ENCODE peak calls at places on chromosomes 7 and 10, in seven cellular contexts. J is Peyer's patch, Y is astrocyte, M is PC-3, B is cardiac muscle cell, S is adrenal gland, P is tibial nerve. W is an unnamed sample.

GRCh38 chr10:84590794-84591193 is 262.4 kb downstream of the CCSER2 start:
- DNase-seq in J (no peak), Y (no peak), M (no peak), B (no peak), S (no peak), P (no peak), W (no peak)

GRCh38 chr7:74267756-74268565 is 13.8 kb upstream of the RFC2 start:
- DNase-seq in J (no peak), Y (no peak), M (no peak), B (peak), S (no peak), P (no peak), W (no peak)

GRCh38 chr10:119132521-119133345 is 28.8 kb downstream of the DENND10 start:
- DNase-seq in J (no peak), Y (no peak), M (no peak), B (no peak), S (no peak), P (no peak), W (no peak)

GRCh38 chr10:107103174-107104025 is 61.1 kb downstream of the SORCS1 start:
- DNase-seq in J (no peak), Y (no peak), M (no peak), B (no peak), S (no peak), P (no peak), W (no peak)

GRCh38 chr7:135944753-135945152 is 32.4 kb downstream of the MTPN start:
- DNase-seq in J (no peak), Y (no peak), M (no peak), B (no peak), S (no peak), P (no peak), W (no peak)

GRCh38 chr10:35011771-35012191 is 78.4 kb downstream of the CUL2 start:
- DNase-seq in J (no peak), Y (peak), M (peak), B (peak), S (no peak), P (no peak), W (peak)

GRCh38 chr10:124176309-124177179 is 83.1 kb upstream of the CHST15 start:
- DNase-seq in J (no peak), Y (peak), M (no peak), B (peak), S (no peak), P (no peak), W (no peak)

GRCh38 chr7:24653316-24654085 is 80.2 kb downstream of the PALS2 start:
- DNase-seq in J (no peak), Y (peak), M (no peak), B (no peak), S (no peak), P (no peak), W (no peak)

GRCh38 chr7:5690931-5691461 is 90.5 kb downstream of the RNF216 start:
- DNase-seq in J (no peak), Y (no peak), M (no peak), B (no peak), S (peak), P (no peak), W (no peak)

GRCh38 chr10:3948843-3949242 is 163.8 kb upstream of the KLF6 start:
- DNase-seq in J (no peak), Y (peak), M (peak), B (peak), S (peak), P (no peak), W (peak)

GRCh38 chr7:154330318-154330717 is 278.1 kb downstream of the DPP6 start:
- DNase-seq in J (no peak), Y (no peak), M (no peak), B (no peak), S (no peak), P (no peak), W (no peak)

GRCh38 chr7:6708304-6708703 is 1.6 kb upstream of the ZNF12 start:
- DNase-seq in J (no peak), Y (no peak), M (no peak), B (no peak), S (no peak), P (no peak), W (no peak)

GRCh38 chr10:33653584-33654367 is 319.3 kb upstream of the NRP1 start:
- DNase-seq in J (no peak), Y (peak), M (peak), B (peak), S (no peak), P (no peak), W (no peak)

GRCh38 chr7:99943641-99944507 is 14.5 kb upstream of the GJC3 start:
- DNase-seq in J (no peak), Y (no peak), M (no peak), B (no peak), S (no peak), P (no peak), W (no peak)

GRCh38 chr10:104293781-104294321 is 24.9 kb downstream of the GSTO2 start:
- DNase-seq in J (no peak), Y (no peak), M (no peak), B (no peak), S (no peak), P (no peak), W (no peak)

GRCh38 chr10:108358912-108359311 is 1194.4 kb upstream of the SORCS1 start:
- DNase-seq in J (no peak), Y (peak), M (peak), B (peak), S (no peak), P (no peak), W (no peak)

GRCh38 chr10:47082055-47082784 is 171.0 kb downstream of the PTPN20 start:
- DNase-seq in J (no peak), Y (no peak), M (no peak), B (no peak), S (no peak), P (no peak), W (no peak)

GRCh38 chr7:72265505-72265904 is 146.6 kb downstream of the CALN1 start:
- DNase-seq in J (no peak), Y (no peak), M (no peak), B (no peak), S (no peak), P (no peak), W (no peak)

GRCh38 chr10:124461642-124462347 is at the start of gene LHPP:
- DNase-seq in J (peak), Y (peak), M (peak), B (peak), S (peak), P (peak), W (peak)

GRCh38 chr10:33290286-33291052 is 44.0 kb downstream of the NRP1 start:
- DNase-seq in J (no peak), Y (peak), M (no peak), B (no peak), S (no peak), P (no peak), W (no peak)

GRCh38 chr7:108086962-108087361 is 43.2 kb downstream of the LAMB4 start:
- DNase-seq in J (no peak), Y (no peak), M (no peak), B (no peak), S (no peak), P (no peak), W (no peak)

GRCh38 chr7:137873524-137873923 is 26.8 kb upstream of the DGKI start:
- DNase-seq in J (no peak), Y (peak), M (no peak), B (peak), S (no peak), P (no peak), W (no peak)

GRCh38 chr7:55467047-55467593 is 102.0 kb downstream of the LANCL2 start:
- DNase-seq in J (no peak), Y (no peak), M (no peak), B (no peak), S (no peak), P (no peak), W (no peak)

GRCh38 chr10:43594944-43595589 is 11.2 kb upstream of the ZNF485 start:
- DNase-seq in J (no peak), Y (no peak), M (peak), B (peak), S (peak), P (no peak), W (peak)

GRCh38 chr7:30470163-30470770 is 8.3 kb downstream of the NOD1 start:
- DNase-seq in J (no peak), Y (peak), M (no peak), B (peak), S (peak), P (no peak), W (no peak)

GRCh38 chr10:19325581-19325980 is 277.0 kb downstream of the MALRD1 start:
- DNase-seq in J (no peak), Y (peak), M (peak), B (peak), S (no peak), P (no peak), W (no peak)

GRCh38 chr10:73042130-73042529 is 54.5 kb downstream of the P4HA1 start:
- DNase-seq in J (no peak), Y (no peak), M (no peak), B (no peak), S (no peak), P (no peak), W (no peak)

GRCh38 chr10:77873558-77874380 is 52.8 kb downstream of the DLG5 start:
- DNase-seq in J (peak), Y (peak), M (peak), B (peak), S (peak), P (no peak), W (peak)

GRCh38 chr7:22179442-22179879 is 177.5 kb downstream of the RAPGEF5 start:
- DNase-seq in J (no peak), Y (peak), M (no peak), B (peak), S (no peak), P (no peak), W (no peak)

GRCh38 chr7:24718977-24719491 is 38.2 kb downstream of the GSDME start:
- DNase-seq in J (no peak), Y (no peak), M (no peak), B (no peak), S (no peak), P (no peak), W (no peak)

GRCh38 chr7:44293561-44294324 is 31.7 kb downstream of the CAMK2B start:
- DNase-seq in J (peak), Y (no peak), M (no peak), B (no peak), S (peak), P (peak), W (no peak)

GRCh38 chr7:142720981-142721380 is 28.3 kb upstream of the PRSS1 start:
- DNase-seq in J (no peak), Y (no peak), M (no peak), B (no peak), S (no peak), P (no peak), W (no peak)

GRCh38 chr10:72177454-72177853 is 38.4 kb upstream of the ANAPC16 start:
- DNase-seq in J (no peak), Y (no peak), M (no peak), B (no peak), S (no peak), P (no peak), W (no peak)

GRCh38 chr7:27606270-27607209 is 56.1 kb downstream of the HIBADH start:
- DNase-seq in J (no peak), Y (peak), M (peak), B (peak), S (no peak), P (no peak), W (no peak)

GRCh38 chr10:117938104-117938503 is 108.6 kb downstream of the RAB11FIP2 start:
- DNase-seq in J (no peak), Y (no peak), M (no peak), B (no peak), S (no peak), P (no peak), W (no peak)

DNA sequence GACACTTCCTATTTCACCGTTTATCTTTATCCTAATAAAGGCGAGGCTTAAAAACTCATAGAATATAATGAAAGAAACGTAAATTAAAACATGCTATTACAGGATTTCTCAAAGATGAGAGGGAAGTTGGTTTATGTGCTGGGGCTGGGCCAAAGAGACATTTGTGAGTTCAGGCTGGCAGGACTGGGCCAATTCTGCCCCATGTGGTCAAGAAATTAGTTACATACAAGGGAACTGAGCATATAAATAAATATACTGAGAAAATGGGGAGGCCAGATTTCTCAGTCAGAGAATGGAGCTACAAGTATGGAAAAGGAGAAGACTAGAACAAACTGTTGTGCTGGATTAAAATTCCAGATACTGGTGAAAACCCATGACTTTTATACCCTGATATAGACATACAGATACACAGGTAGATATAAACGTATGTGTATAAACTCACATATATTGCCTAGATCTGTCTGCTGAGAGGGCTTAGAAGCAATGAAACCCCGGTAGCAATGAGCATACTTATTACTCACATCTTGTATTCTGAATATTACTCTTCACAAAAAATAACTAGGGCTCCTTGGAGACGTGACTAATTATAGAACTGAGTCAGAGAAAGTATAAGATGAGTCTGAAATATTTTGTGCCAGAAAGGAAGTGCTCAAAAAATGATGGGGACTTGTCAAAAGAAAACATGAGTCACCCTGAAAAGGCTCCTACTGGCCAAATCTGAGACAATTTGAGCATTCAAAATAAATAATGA is 155.7 kb upstream of the FGFR2 start:
- DNase-seq in J (no peak), Y (peak), M (peak), B (peak), S (no peak), P (no peak), W (no peak)
- H3K27ac ChIP-seq in J (no peak), Y (peak), M (peak), B (no peak), S (peak), P (peak), W (no peak)

GRCh38 chr7:66747385-66748126 is 7.0 kb downstream of the RABGEF1 start:
- DNase-seq in J (no peak), Y (peak), M (no peak), B (peak), S (no peak), P (no peak), W (no peak)
- H3K4me3 ChIP-seq in J (no peak), Y (no peak), M (no peak), B (no peak), S (no peak), P (no peak), W (no peak)

GRCh38 chr7:105796365-105796764 is 80.0 kb downstream of the ATXN7L1 start:
- DNase-seq in J (no peak), Y (peak), M (no peak), B (no peak), S (peak), P (no peak), W (no peak)
- H3K27ac ChIP-seq in J (no peak), Y (no peak), M (no peak), B (no peak), S (peak), P (no peak), W (no peak)

GRCh38 chr10:129935861-129936140 is 28.3 kb downstream of the EBF3 start:
- DNase-seq in J (no peak), Y (no peak), M (no peak), B (no peak), S (no peak), P (no peak), W (no peak)
- H3K4me3 ChIP-seq in J (no peak), Y (no peak), M (no peak), B (no peak), S (no peak), P (no peak), W (no peak)

GRCh38 chr7:47875998-47876744 is 72.1 kb downstream of the PKD1L1 start:
- DNase-seq in J (no peak), Y (no peak), M (no peak), B (no peak), S (no peak), P (no peak), W (no peak)
- H3K27ac ChIP-seq in J (no peak), Y (no peak), M (no peak), B (no peak), S (no peak), P (no peak), W (no peak)

DNA sequence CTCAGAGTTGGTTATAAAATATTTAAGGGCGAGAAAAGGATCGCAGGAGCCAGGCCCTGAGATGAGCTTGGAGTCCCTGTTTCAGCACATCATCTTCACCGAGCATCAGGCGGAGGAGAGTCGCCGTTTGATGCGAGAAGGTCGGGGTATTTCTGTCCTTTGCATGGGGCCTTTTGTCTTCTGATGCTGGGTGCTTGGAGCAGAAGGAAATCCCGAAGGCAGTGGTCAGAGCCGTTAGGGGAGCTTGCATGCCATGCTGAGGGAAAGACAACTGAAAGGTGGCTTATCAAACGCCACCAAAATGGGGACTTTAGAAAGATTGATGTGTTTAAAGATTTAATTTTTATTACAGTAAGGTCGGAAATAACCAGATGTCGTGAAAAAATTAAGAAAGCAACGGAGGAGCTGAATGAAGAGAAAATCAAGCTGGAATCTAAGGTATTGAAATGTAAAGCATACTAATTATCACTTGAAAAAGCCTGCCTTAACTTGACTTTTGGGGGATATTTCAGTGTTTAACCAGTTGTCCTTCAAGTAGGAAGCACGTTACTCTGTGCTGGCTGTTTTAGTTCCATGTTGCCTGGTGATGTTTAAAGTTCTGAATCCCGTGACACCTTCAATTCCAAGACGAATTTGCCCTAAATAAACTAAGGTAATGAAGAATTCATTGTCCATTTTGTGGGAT is 845 bp downstream of the CCDC172 start:
- DNase-seq in J (no peak), Y (no peak), M (no peak), B (no peak), S (no peak), P (no peak), W (no peak)
- H3K4me3 ChIP-seq in J (no peak), Y (no peak), M (no peak), B (no peak), S (no peak), P (no peak), W (no peak)

DNA sequence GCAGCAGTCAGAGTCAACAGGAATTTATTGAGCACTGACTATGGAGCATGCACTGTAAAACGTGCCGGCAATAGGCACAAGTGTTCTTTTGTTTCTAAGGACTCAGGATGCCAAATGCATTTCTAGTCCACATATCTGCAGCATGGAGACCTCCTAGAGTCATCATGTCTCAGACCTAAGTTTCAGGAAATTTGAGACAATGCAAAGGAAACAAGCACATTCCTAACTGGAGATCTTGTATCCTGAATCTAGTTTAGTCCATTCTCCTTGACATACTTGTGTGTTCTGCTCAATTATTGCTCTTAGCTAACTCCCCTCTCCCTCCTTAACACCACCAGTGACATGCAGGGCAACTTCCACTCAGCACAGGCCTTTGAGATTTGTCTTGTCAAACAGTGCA is 173.2 kb downstream of the ZNF438 start:
- DNase-seq in J (no peak), Y (peak), M (no peak), B (peak), S (no peak), P (no peak), W (no peak)
- H3K27ac ChIP-seq in J (no peak), Y (no peak), M (no peak), B (no peak), S (no peak), P (peak), W (no peak)

GRCh38 chr10:14645239-14645960 is 129.3 kb downstream of the FAM107B start:
- DNase-seq in J (no peak), Y (no peak), M (no peak), B (no peak), S (no peak), P (no peak), W (no peak)
- H3K4me3 ChIP-seq in J (no peak), Y (no peak), M (no peak), B (no peak), S (no peak), P (no peak), W (no peak)

GRCh38 chr10:113326160-113327111 is 226.4 kb upstream of the HABP2 start:
- DNase-seq in J (no peak), Y (peak), M (peak), B (peak), S (peak), P (peak), W (no peak)
- H3K27ac ChIP-seq in J (no peak), Y (peak), M (peak), B (no peak), S (peak), P (peak), W (no peak)

GRCh38 chr10:86755740-86756510 is 494 bp upstream of the BMPR1A start:
- DNase-seq in J (peak), Y (peak), M (peak), B (peak), S (peak), P (peak), W (peak)

GRCh38 chr10:86758231-86759072 is 2.0 kb downstream of the BMPR1A start:
- DNase-seq in J (no peak), Y (no peak), M (peak), B (peak), S (no peak), P (no peak), W (no peak)

GRCh38 chr10:86756511-86757109 is at the start of gene BMPR1A:
- DNase-seq in J (no peak), Y (no peak), M (peak), B (peak), S (peak), P (no peak), W (no peak)

GRCh38 chr10:86757110-86757790 is 831 bp downstream of the BMPR1A start:
- DNase-seq in J (peak), Y (peak), M (peak), B (peak), S (peak), P (peak), W (peak)

DNA sequence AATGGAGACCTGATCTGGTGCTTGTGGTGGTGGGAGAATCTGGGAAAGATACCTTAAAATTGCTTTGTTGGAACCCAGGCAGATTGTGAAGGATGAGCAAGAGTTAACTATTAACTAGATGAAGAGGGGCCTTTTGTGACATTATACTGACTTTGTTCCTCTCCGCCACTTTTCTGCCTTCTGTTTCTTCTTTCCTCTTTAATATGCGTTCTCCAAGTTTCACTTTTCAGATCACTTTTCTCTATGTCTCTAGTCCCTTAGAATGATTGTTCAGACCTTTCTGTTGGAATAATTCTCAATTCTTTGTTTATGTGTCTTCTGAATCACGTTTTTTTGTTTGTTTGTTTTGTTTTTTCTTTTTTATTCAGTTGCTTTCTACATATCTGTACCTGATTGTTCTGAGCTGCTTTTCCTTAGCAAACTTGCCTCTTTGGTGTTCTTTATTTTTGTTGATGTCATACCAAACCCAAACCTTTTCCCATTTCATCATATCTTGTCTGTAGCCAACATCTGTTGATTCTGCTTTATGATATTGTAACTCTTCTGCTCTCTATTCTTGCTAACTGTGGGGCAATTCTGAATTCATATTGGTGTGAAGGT is 2.8 kb downstream of the BMPR1A start:
- DNase-seq in J (no peak), Y (no peak), M (no peak), B (peak), S (no peak), P (no peak), W (no peak)
- H3K4me3 ChIP-seq in J (no peak), Y (peak), M (peak), B (peak), S (peak), P (no peak), W (peak)

W was measured in CD4-positive, CD25-positive, alpha-beta regulatory T cell.